ENCODE peak calls at places on chromosomes 4 and X, in six cellular contexts. H, B, X, R, G and E are unnamed samples.

GRCh38 chr4:63090641-63091040 is 1318.6 kb downstream of the TECRL start:
- DNase-seq in H (no peak), B (no peak), X (no peak), R (no peak), G (no peak), E (no peak)

GRCh38 chrX:1443496-1444075 is 9.1 kb downstream of the ASMTL start:
- DNase-seq in H (no peak), B (no peak), X (no peak), R (no peak), G (no peak), E (no peak)

GRCh38 chr4:183098080-183098722 is 856 bp upstream of the WWC2 start:
- DNase-seq in H (peak; percentile 42), B (no peak), X (no peak), R (peak; percentile 24), G (no peak), E (peak; percentile 9)

GRCh38 chrX:81232218-81232617 is 30.3 kb downstream of the SH3BGRL start:
- DNase-seq in H (no peak), B (no peak), X (no peak), R (no peak), G (no peak), E (no peak)

GRCh38 chr4:125321709-125322362 is 7.1 kb downstream of the FAT4 start:
- DNase-seq in H (no peak), B (no peak), X (no peak), R (no peak), G (no peak), E (no peak)

GRCh38 chr4:125735107-125735506 is 420.4 kb downstream of the FAT4 start:
- DNase-seq in H (no peak), B (no peak), X (no peak), R (no peak), G (no peak), E (no peak)

GRCh38 chrX:115017455-115017854 is at the start of gene IL13RA2:
- DNase-seq in H (no peak), B (no peak), X (no peak), R (no peak), G (no peak), E (no peak)

GRCh38 chrX:100404851-100405250 is 5.2 kb downstream of the PCDH19 start:
- DNase-seq in H (no peak), B (no peak), X (no peak), R (no peak), G (no peak), E (no peak)

GRCh38 chr4:707929-708630 is 2.4 kb downstream of the PCGF3 start:
- DNase-seq in H (no peak), B (no peak), X (no peak), R (no peak), G (no peak), E (no peak)

GRCh38 chrX:126164689-126165400 is 1.2 kb downstream of the DCAF12L2 start:
- DNase-seq in H (no peak), B (no peak), X (no peak), R (no peak), G (no peak), E (no peak)

GRCh38 chrX:55624403-55624802 is 1.2 kb downstream of the FOXR2 start:
- DNase-seq in H (no peak), B (no peak), X (no peak), R (no peak), G (no peak), E (no peak)

GRCh38 chr4:21411086-21411485 is 537.5 kb downstream of the KCNIP4 start:
- DNase-seq in H (no peak), B (no peak), X (no peak), R (no peak), G (no peak), E (no peak)

GRCh38 chr4:108763226-108763593 is 357 bp upstream of the ETNPPL start:
- DNase-seq in H (no peak), B (no peak), X (no peak), R (no peak), G (no peak), E (no peak)

GRCh38 chrX:38570396-38570795 is 9.1 kb downstream of the TSPAN7 start:
- DNase-seq in H (no peak), B (no peak), X (no peak), R (no peak), G (no peak), E (no peak)

GRCh38 chrX:39613997-39614679 is 483.6 kb downstream of the BCOR start:
- DNase-seq in H (peak; percentile 85), B (no peak), X (no peak), R (peak; percentile 18), G (no peak), E (peak; percentile 11)

GRCh38 chr4:55675196-55675793 is 39.2 kb upstream of the NMU start:
- DNase-seq in H (no peak), B (no peak), X (no peak), R (no peak), G (no peak), E (no peak)

GRCh38 chrX:84046403-84046984 is 141.5 kb downstream of the RPS6KA6 start:
- DNase-seq in H (peak; percentile 3), B (no peak), X (peak; percentile 24), R (no peak), G (peak; percentile 0), E (peak; percentile 0)

GRCh38 chr4:39526283-39526682 is 956 bp downstream of the UGDH start:
- DNase-seq in H (no peak), B (no peak), X (peak; percentile 39), R (no peak), G (no peak), E (no peak)

GRCh38 chrX:69318651-69319305 is 153.5 kb upstream of the PJA1 start:
- DNase-seq in H (no peak), B (no peak), X (no peak), R (no peak), G (no peak), E (no peak)